ENCODE peak calls at places on chromosome 1, in ten cellular contexts. One of them, this sample, is unnamed.

GRCh38 chr1:39230261-39231190 is 26.0 kb downstream of the MACF1 start:
- DNase-seq in neural crest cell: no peak
- DNase-seq in IMR-90: no peak
- DNase-seq in astrocyte of the spinal cord: no peak
- DNase-seq in fibroblast of pulmonary artery: no peak
- DNase-seq in brain microvascular endothelial cell: no peak
- DNase-seq in AG04450: no peak
- DNase-seq in OCI-LY7: peak
- DNase-seq in psoas muscle: no peak
- DNase-seq in HFF-Myc: no peak
- DNase-seq in this sample: no peak

GRCh38 chr1:22975694-22976093 is 3.0 kb upstream of the LACTBL1 start:
- DNase-seq in OCI-LY7: no peak
- DNase-seq in brain microvascular endothelial cell: peak
- DNase-seq in astrocyte of the spinal cord: no peak
- DNase-seq in psoas muscle: no peak
- DNase-seq in neural crest cell: no peak
- DNase-seq in IMR-90: peak
- DNase-seq in HFF-Myc: no peak
- DNase-seq in fibroblast of pulmonary artery: peak
- DNase-seq in AG04450: no peak
- DNase-seq in this sample: no peak

GRCh38 chr1:28421744-28422143 is 52.2 kb downstream of the PHACTR4 start:
- DNase-seq in fibroblast of pulmonary artery: no peak
- DNase-seq in IMR-90: no peak
- DNase-seq in neural crest cell: no peak
- DNase-seq in HFF-Myc: no peak
- DNase-seq in psoas muscle: no peak
- DNase-seq in OCI-LY7: no peak
- DNase-seq in astrocyte of the spinal cord: no peak
- DNase-seq in brain microvascular endothelial cell: no peak
- DNase-seq in AG04450: no peak
- DNase-seq in this sample: no peak

GRCh38 chr1:187794561-187794960 is 965.8 kb downstream of the PLA2G4A start:
- DNase-seq in fibroblast of pulmonary artery: no peak
- DNase-seq in brain microvascular endothelial cell: no peak
- DNase-seq in astrocyte of the spinal cord: no peak
- DNase-seq in IMR-90: no peak
- DNase-seq in AG04450: no peak
- DNase-seq in OCI-LY7: no peak
- DNase-seq in neural crest cell: no peak
- DNase-seq in HFF-Myc: no peak
- DNase-seq in psoas muscle: no peak
- DNase-seq in this sample: no peak

GRCh38 chr1:50427086-50427817 is 4.0 kb upstream of the DMRTA2 start:
- DNase-seq in HFF-Myc: no peak
- DNase-seq in IMR-90: no peak
- DNase-seq in brain microvascular endothelial cell: no peak
- DNase-seq in neural crest cell: no peak
- DNase-seq in OCI-LY7: no peak
- DNase-seq in fibroblast of pulmonary artery: no peak
- DNase-seq in astrocyte of the spinal cord: no peak
- DNase-seq in psoas muscle: no peak
- DNase-seq in AG04450: no peak
- DNase-seq in this sample: no peak

GRCh38 chr1:29983366-29983765 is 740.0 kb downstream of the MATN1 start:
- DNase-seq in fibroblast of pulmonary artery: no peak
- DNase-seq in psoas muscle: no peak
- DNase-seq in OCI-LY7: no peak
- DNase-seq in HFF-Myc: no peak
- DNase-seq in IMR-90: no peak
- DNase-seq in neural crest cell: no peak
- DNase-seq in astrocyte of the spinal cord: no peak
- DNase-seq in brain microvascular endothelial cell: no peak
- DNase-seq in AG04450: no peak
- DNase-seq in this sample: no peak

GRCh38 chr1:201184307-201184706 is 6.3 kb upstream of the IGFN1 start:
- DNase-seq in AG04450: no peak
- DNase-seq in fibroblast of pulmonary artery: no peak
- DNase-seq in brain microvascular endothelial cell: no peak
- DNase-seq in OCI-LY7: no peak
- DNase-seq in astrocyte of the spinal cord: no peak
- DNase-seq in IMR-90: peak
- DNase-seq in HFF-Myc: peak
- DNase-seq in psoas muscle: no peak
- DNase-seq in neural crest cell: no peak
- DNase-seq in this sample: no peak

GRCh38 chr1:24599265-24599664 is 43.4 kb downstream of the NCMAP start:
- DNase-seq in fibroblast of pulmonary artery: no peak
- DNase-seq in HFF-Myc: no peak
- DNase-seq in IMR-90: no peak
- DNase-seq in brain microvascular endothelial cell: no peak
- DNase-seq in astrocyte of the spinal cord: no peak
- DNase-seq in neural crest cell: no peak
- DNase-seq in psoas muscle: no peak
- DNase-seq in AG04450: no peak
- DNase-seq in OCI-LY7: no peak
- DNase-seq in this sample: no peak

GRCh38 chr1:200319143-200319542 is 90.7 kb downstream of the ZNF281 start:
- DNase-seq in fibroblast of pulmonary artery: no peak
- DNase-seq in brain microvascular endothelial cell: no peak
- DNase-seq in AG04450: no peak
- DNase-seq in neural crest cell: no peak
- DNase-seq in IMR-90: no peak
- DNase-seq in HFF-Myc: no peak
- DNase-seq in psoas muscle: no peak
- DNase-seq in astrocyte of the spinal cord: no peak
- DNase-seq in OCI-LY7: no peak
- DNase-seq in this sample: no peak

GRCh38 chr1:177490786-177491185 is 320.0 kb downstream of the BRINP2 start:
- DNase-seq in IMR-90: no peak
- DNase-seq in HFF-Myc: no peak
- DNase-seq in neural crest cell: no peak
- DNase-seq in brain microvascular endothelial cell: no peak
- DNase-seq in AG04450: no peak
- DNase-seq in astrocyte of the spinal cord: no peak
- DNase-seq in OCI-LY7: no peak
- DNase-seq in psoas muscle: no peak
- DNase-seq in fibroblast of pulmonary artery: no peak
- DNase-seq in this sample: no peak

GRCh38 chr1:151985270-151985669 is 8.4 kb downstream of the S100A10 start:
- DNase-seq in astrocyte of the spinal cord: no peak
- DNase-seq in HFF-Myc: no peak
- DNase-seq in brain microvascular endothelial cell: no peak
- DNase-seq in IMR-90: no peak
- DNase-seq in psoas muscle: no peak
- DNase-seq in AG04450: no peak
- DNase-seq in OCI-LY7: no peak
- DNase-seq in fibroblast of pulmonary artery: no peak
- DNase-seq in neural crest cell: no peak
- DNase-seq in this sample: no peak

GRCh38 chr1:43783096-43783670 is 75.8 kb downstream of the ST3GAL3 start:
- DNase-seq in neural crest cell: no peak
- DNase-seq in psoas muscle: no peak
- DNase-seq in OCI-LY7: no peak
- DNase-seq in brain microvascular endothelial cell: no peak
- DNase-seq in fibroblast of pulmonary artery: no peak
- DNase-seq in astrocyte of the spinal cord: no peak
- DNase-seq in AG04450: no peak
- DNase-seq in IMR-90: no peak
- DNase-seq in HFF-Myc: no peak
- DNase-seq in this sample: no peak

GRCh38 chr1:111369177-111369576 is 58.4 kb downstream of the OVGP1 start:
- DNase-seq in brain microvascular endothelial cell: no peak
- DNase-seq in AG04450: no peak
- DNase-seq in neural crest cell: no peak
- DNase-seq in psoas muscle: no peak
- DNase-seq in IMR-90: no peak
- DNase-seq in HFF-Myc: no peak
- DNase-seq in astrocyte of the spinal cord: no peak
- DNase-seq in fibroblast of pulmonary artery: peak
- DNase-seq in OCI-LY7: no peak
- DNase-seq in this sample: no peak

GRCh38 chr1:198935371-198935921 is 296.6 kb downstream of the PTPRC start:
- DNase-seq in brain microvascular endothelial cell: peak
- DNase-seq in OCI-LY7: peak
- DNase-seq in IMR-90: peak
- DNase-seq in fibroblast of pulmonary artery: peak
- DNase-seq in AG04450: peak
- DNase-seq in HFF-Myc: peak
- DNase-seq in psoas muscle: peak
- DNase-seq in neural crest cell: peak
- DNase-seq in astrocyte of the spinal cord: peak
- DNase-seq in this sample: peak

GRCh38 chr1:145927916-145928647 is 798 bp upstream of the RBM8A start:
- DNase-seq in psoas muscle: no peak
- DNase-seq in fibroblast of pulmonary artery: no peak
- DNase-seq in OCI-LY7: peak
- DNase-seq in HFF-Myc: no peak
- DNase-seq in astrocyte of the spinal cord: no peak
- DNase-seq in AG04450: no peak
- DNase-seq in brain microvascular endothelial cell: no peak
- DNase-seq in IMR-90: no peak
- DNase-seq in neural crest cell: no peak
- DNase-seq in this sample: no peak

GRCh38 chr1:27638805-27639204 is 3.8 kb upstream of the FGR start:
- DNase-seq in neural crest cell: no peak
- DNase-seq in astrocyte of the spinal cord: no peak
- DNase-seq in HFF-Myc: no peak
- DNase-seq in fibroblast of pulmonary artery: no peak
- DNase-seq in OCI-LY7: no peak
- DNase-seq in AG04450: no peak
- DNase-seq in brain microvascular endothelial cell: no peak
- DNase-seq in psoas muscle: no peak
- DNase-seq in IMR-90: no peak
- DNase-seq in this sample: no peak

GRCh38 chr1:9841460-9841859 is 17.7 kb upstream of the CLSTN1 start:
- DNase-seq in IMR-90: no peak
- DNase-seq in brain microvascular endothelial cell: no peak
- DNase-seq in HFF-Myc: no peak
- DNase-seq in astrocyte of the spinal cord: no peak
- DNase-seq in OCI-LY7: no peak
- DNase-seq in fibroblast of pulmonary artery: no peak
- DNase-seq in psoas muscle: no peak
- DNase-seq in neural crest cell: no peak
- DNase-seq in AG04450: no peak
- DNase-seq in this sample: no peak

GRCh38 chr1:222105393-222105737 is 363.5 kb upstream of the DUSP10 start:
- DNase-seq in astrocyte of the spinal cord: no peak
- DNase-seq in HFF-Myc: no peak
- DNase-seq in psoas muscle: no peak
- DNase-seq in OCI-LY7: no peak
- DNase-seq in IMR-90: no peak
- DNase-seq in AG04450: no peak
- DNase-seq in neural crest cell: no peak
- DNase-seq in brain microvascular endothelial cell: no peak
- DNase-seq in fibroblast of pulmonary artery: no peak
- DNase-seq in this sample: no peak
- TF ChIP-seq CTCF in astrocyte of the spinal cord: no peak
- TF ChIP-seq CTCF in HFF-Myc: no peak
- TF ChIP-seq CTCF in psoas muscle: no peak
- TF ChIP-seq CTCF in OCI-LY7: no peak
- TF ChIP-seq CTCF in IMR-90: no peak
- TF ChIP-seq CTCF in AG04450: no peak
- TF ChIP-seq CTCF in neural crest cell: no peak
- TF ChIP-seq CTCF in brain microvascular endothelial cell: no peak
- TF ChIP-seq CTCF in fibroblast of pulmonary artery: no peak
- TF ChIP-seq CTCF in this sample: no peak

GRCh38 chr1:220786337-220787068 is at the start of gene MTARC1:
- DNase-seq in astrocyte of the spinal cord: peak
- DNase-seq in AG04450: no peak
- DNase-seq in fibroblast of pulmonary artery: peak
- DNase-seq in psoas muscle: peak
- DNase-seq in IMR-90: no peak
- DNase-seq in HFF-Myc: peak
- DNase-seq in neural crest cell: peak
- DNase-seq in brain microvascular endothelial cell: no peak
- DNase-seq in OCI-LY7: no peak
- DNase-seq in this sample: no peak
- TF ChIP-seq CTCF in astrocyte of the spinal cord: no peak
- TF ChIP-seq CTCF in AG04450: peak
- TF ChIP-seq CTCF in fibroblast of pulmonary artery: no peak
- TF ChIP-seq CTCF in psoas muscle: peak
- TF ChIP-seq CTCF in IMR-90: no peak
- TF ChIP-seq CTCF in HFF-Myc: no peak
- TF ChIP-seq CTCF in neural crest cell: no peak
- TF ChIP-seq CTCF in brain microvascular endothelial cell: no peak
- TF ChIP-seq CTCF in OCI-LY7: no peak
- TF ChIP-seq CTCF in this sample: no peak

GRCh38 chr1:7284839-7285435 is 486.2 kb upstream of the VAMP3 start:
- DNase-seq in IMR-90: peak
- DNase-seq in AG04450: no peak
- DNase-seq in astrocyte of the spinal cord: no peak
- DNase-seq in psoas muscle: no peak
- DNase-seq in HFF-Myc: no peak
- DNase-seq in fibroblast of pulmonary artery: no peak
- DNase-seq in neural crest cell: no peak
- DNase-seq in OCI-LY7: no peak
- DNase-seq in brain microvascular endothelial cell: no peak
- DNase-seq in this sample: no peak

GRCh38 chr1:7289694-7290093 is 481.4 kb upstream of the VAMP3 start:
- DNase-seq in psoas muscle: no peak
- DNase-seq in IMR-90: no peak
- DNase-seq in OCI-LY7: no peak
- DNase-seq in AG04450: no peak
- DNase-seq in HFF-Myc: no peak
- DNase-seq in brain microvascular endothelial cell: no peak
- DNase-seq in neural crest cell: no peak
- DNase-seq in fibroblast of pulmonary artery: no peak
- DNase-seq in astrocyte of the spinal cord: no peak
- DNase-seq in this sample: no peak

GRCh38 chr1:7285856-7286454 is 485.1 kb upstream of the VAMP3 start:
- DNase-seq in OCI-LY7: no peak
- DNase-seq in fibroblast of pulmonary artery: no peak
- DNase-seq in neural crest cell: no peak
- DNase-seq in psoas muscle: no peak
- DNase-seq in brain microvascular endothelial cell: no peak
- DNase-seq in AG04450: no peak
- DNase-seq in HFF-Myc: no peak
- DNase-seq in astrocyte of the spinal cord: no peak
- DNase-seq in IMR-90: no peak
- DNase-seq in this sample: no peak

GRCh38 chr1:7288992-7289391 is 482.1 kb upstream of the VAMP3 start:
- DNase-seq in OCI-LY7: no peak
- DNase-seq in astrocyte of the spinal cord: no peak
- DNase-seq in IMR-90: no peak
- DNase-seq in neural crest cell: no peak
- DNase-seq in HFF-Myc: no peak
- DNase-seq in psoas muscle: no peak
- DNase-seq in AG04450: no peak
- DNase-seq in brain microvascular endothelial cell: no peak
- DNase-seq in fibroblast of pulmonary artery: no peak
- DNase-seq in this sample: no peak

GRCh38 chr1:7287013-7287412 is 484.1 kb upstream of the VAMP3 start:
- DNase-seq in fibroblast of pulmonary artery: no peak
- DNase-seq in AG04450: no peak
- DNase-seq in HFF-Myc: no peak
- DNase-seq in brain microvascular endothelial cell: no peak
- DNase-seq in psoas muscle: no peak
- DNase-seq in IMR-90: no peak
- DNase-seq in neural crest cell: no peak
- DNase-seq in OCI-LY7: no peak
- DNase-seq in astrocyte of the spinal cord: no peak
- DNase-seq in this sample: no peak
- TF ChIP-seq CTCF in fibroblast of pulmonary artery: no peak
- TF ChIP-seq CTCF in AG04450: no peak
- TF ChIP-seq CTCF in HFF-Myc: no peak
- TF ChIP-seq CTCF in brain microvascular endothelial cell: no peak
- TF ChIP-seq CTCF in psoas muscle: no peak
- TF ChIP-seq CTCF in IMR-90: no peak
- TF ChIP-seq CTCF in neural crest cell: no peak
- TF ChIP-seq CTCF in OCI-LY7: no peak
- TF ChIP-seq CTCF in astrocyte of the spinal cord: no peak
- TF ChIP-seq CTCF in this sample: no peak

GRCh38 chr1:46755121-46755520 is 36.2 kb upstream of the EFCAB14 start:
- DNase-seq in neural crest cell: no peak
- DNase-seq in fibroblast of pulmonary artery: no peak
- DNase-seq in HFF-Myc: no peak
- DNase-seq in OCI-LY7: no peak
- DNase-seq in psoas muscle: no peak
- DNase-seq in brain microvascular endothelial cell: no peak
- DNase-seq in astrocyte of the spinal cord: no peak
- DNase-seq in IMR-90: no peak
- DNase-seq in AG04450: no peak
- DNase-seq in this sample: no peak
- TF ChIP-seq CTCF in neural crest cell: no peak
- TF ChIP-seq CTCF in fibroblast of pulmonary artery: no peak
- TF ChIP-seq CTCF in HFF-Myc: no peak
- TF ChIP-seq CTCF in OCI-LY7: no peak
- TF ChIP-seq CTCF in psoas muscle: no peak
- TF ChIP-seq CTCF in brain microvascular endothelial cell: no peak
- TF ChIP-seq CTCF in astrocyte of the spinal cord: no peak
- TF ChIP-seq CTCF in IMR-90: no peak
- TF ChIP-seq CTCF in AG04450: no peak
- TF ChIP-seq CTCF in this sample: no peak

This sample was measured in mesothelial cell of epicardium.